ENCODE peak calls at places on chromosomes 1 and 21, in four cellular contexts. One of them, this sample, is unnamed.

GRCh38 chr1:21491483-21492170 is 17.6 kb upstream of the ALPL start:
- DNase-seq in fibroblast of lung: peak
- DNase-seq in keratinocyte: no peak
- DNase-seq in endodermal cell: no peak
- DNase-seq in this sample: no peak

GRCh38 chr1:84772428-84772943 is 82.2 kb upstream of the SSX2IP start:
- DNase-seq in fibroblast of lung: peak
- DNase-seq in keratinocyte: no peak
- DNase-seq in endodermal cell: peak
- DNase-seq in this sample: peak

GRCh38 chr1:20983297-20983889 is 193.3 kb downstream of the EIF4G3 start:
- DNase-seq in fibroblast of lung: no peak
- DNase-seq in keratinocyte: no peak
- DNase-seq in endodermal cell: no peak
- DNase-seq in this sample: no peak

GRCh38 chr1:173255214-173255813 is 48.2 kb upstream of the TNFSF4 start:
- DNase-seq in fibroblast of lung: peak
- DNase-seq in keratinocyte: no peak
- DNase-seq in endodermal cell: peak
- DNase-seq in this sample: peak

GRCh38 chr21:28781602-28782274 is 210.9 kb downstream of the LTN1 start:
- DNase-seq in fibroblast of lung: peak
- DNase-seq in keratinocyte: no peak
- DNase-seq in endodermal cell: no peak
- DNase-seq in this sample: peak

GRCh38 chr1:218480691-218481099 is 135.6 kb downstream of the TGFB2 start:
- DNase-seq in fibroblast of lung: peak
- DNase-seq in keratinocyte: peak
- DNase-seq in endodermal cell: no peak
- DNase-seq in this sample: peak

GRCh38 chr1:92970990-92971689 is 9.9 kb upstream of the DIPK1A start:
- DNase-seq in fibroblast of lung: no peak
- DNase-seq in keratinocyte: no peak
- DNase-seq in endodermal cell: no peak
- DNase-seq in this sample: no peak

GRCh38 chr1:41882068-41882477 is 36.6 kb downstream of the HIVEP3 start:
- DNase-seq in fibroblast of lung: no peak
- DNase-seq in keratinocyte: no peak
- DNase-seq in endodermal cell: no peak
- DNase-seq in this sample: no peak

GRCh38 chr1:43197343-43198127 is 25.4 kb downstream of the CFAP57 start:
- DNase-seq in fibroblast of lung: no peak
- DNase-seq in keratinocyte: no peak
- DNase-seq in endodermal cell: no peak
- DNase-seq in this sample: no peak

GRCh38 chr1:46191033-46191701 is 7.1 kb downstream of the POMGNT1 start:
- DNase-seq in fibroblast of lung: no peak
- DNase-seq in keratinocyte: no peak
- DNase-seq in endodermal cell: no peak
- DNase-seq in this sample: no peak

GRCh38 chr1:231584117-231584516 is 42.5 kb upstream of the DISC1 start:
- DNase-seq in fibroblast of lung: peak
- DNase-seq in keratinocyte: no peak
- DNase-seq in endodermal cell: no peak
- DNase-seq in this sample: peak

GRCh38 chr1:233005703-233006102 is 55.3 kb downstream of the NTPCR start:
- DNase-seq in fibroblast of lung: no peak
- DNase-seq in keratinocyte: no peak
- DNase-seq in endodermal cell: peak
- DNase-seq in this sample: no peak

GRCh38 chr1:3557366-3557765 is 53.9 kb downstream of the MEGF6 start:
- DNase-seq in fibroblast of lung: no peak
- DNase-seq in keratinocyte: no peak
- DNase-seq in endodermal cell: no peak
- DNase-seq in this sample: no peak

GRCh38 chr1:12554521-12555305 is 63.3 kb downstream of the DHRS3 start:
- DNase-seq in fibroblast of lung: no peak
- DNase-seq in keratinocyte: no peak
- DNase-seq in endodermal cell: no peak
- DNase-seq in this sample: no peak

GRCh38 chr1:221630236-221630635 is 111.7 kb downstream of the DUSP10 start:
- DNase-seq in fibroblast of lung: no peak
- DNase-seq in keratinocyte: no peak
- DNase-seq in endodermal cell: peak
- DNase-seq in this sample: no peak

GRCh38 chr1:157994081-157994581 is 686 bp downstream of the KIRREL1 start:
- DNase-seq in fibroblast of lung: no peak
- DNase-seq in keratinocyte: no peak
- DNase-seq in endodermal cell: peak
- DNase-seq in this sample: no peak

GRCh38 chr1:248696261-248696660 is 6.3 kb downstream of the OR14I1 start:
- DNase-seq in fibroblast of lung: no peak
- DNase-seq in keratinocyte: no peak
- DNase-seq in endodermal cell: no peak
- DNase-seq in this sample: no peak

GRCh38 chr1:19452221-19452663 is 33.1 kb downstream of the CAPZB start:
- DNase-seq in fibroblast of lung: peak
- DNase-seq in keratinocyte: no peak
- DNase-seq in endodermal cell: no peak
- DNase-seq in this sample: no peak

GRCh38 chr1:2539312-2539907 is 9.3 kb upstream of the HES5 start:
- DNase-seq in fibroblast of lung: no peak
- DNase-seq in keratinocyte: no peak
- DNase-seq in endodermal cell: peak
- DNase-seq in this sample: no peak

GRCh38 chr1:175731581-175731980 is 11.8 kb downstream of the TNR start:
- DNase-seq in fibroblast of lung: no peak
- DNase-seq in keratinocyte: no peak
- DNase-seq in endodermal cell: no peak
- DNase-seq in this sample: no peak

GRCh38 chr21:41970751-41971653 is 17.2 kb upstream of the C2CD2 start:
- DNase-seq in fibroblast of lung: no peak
- DNase-seq in keratinocyte: no peak
- DNase-seq in endodermal cell: peak
- DNase-seq in this sample: no peak

GRCh38 chr21:42503711-42504110 is 7.7 kb upstream of the RSPH1 start:
- DNase-seq in fibroblast of lung: no peak
- DNase-seq in keratinocyte: no peak
- DNase-seq in endodermal cell: no peak
- DNase-seq in this sample: no peak

GRCh38 chr1:42924249-42925131 is 34.2 kb downstream of the SLC2A1 start:
- DNase-seq in fibroblast of lung: peak
- DNase-seq in keratinocyte: no peak
- DNase-seq in endodermal cell: peak
- DNase-seq in this sample: peak

GRCh38 chr1:16631248-16632043 is 18.1 kb upstream of the NBPF1 start:
- DNase-seq in fibroblast of lung: no peak
- DNase-seq in keratinocyte: no peak
- DNase-seq in endodermal cell: peak
- DNase-seq in this sample: no peak

GRCh38 chr1:210750468-210750867 is 383.5 kb downstream of the KCNH1 start:
- DNase-seq in fibroblast of lung: no peak
- DNase-seq in keratinocyte: no peak
- DNase-seq in endodermal cell: no peak
- DNase-seq in this sample: no peak

GRCh38 chr1:30744060-30744756 is 13.4 kb downstream of the LAPTM5 start:
- DNase-seq in fibroblast of lung: peak
- DNase-seq in keratinocyte: no peak
- DNase-seq in endodermal cell: no peak
- DNase-seq in this sample: peak

GRCh38 chr1:5734414-5734813 is 257.8 kb downstream of the NPHP4 start:
- DNase-seq in fibroblast of lung: no peak
- DNase-seq in keratinocyte: no peak
- DNase-seq in endodermal cell: no peak
- DNase-seq in this sample: no peak

GRCh38 chr1:236888903-236889302 is 93.8 kb downstream of the MTR start:
- DNase-seq in fibroblast of lung: no peak
- DNase-seq in keratinocyte: no peak
- DNase-seq in endodermal cell: no peak
- DNase-seq in this sample: no peak

GRCh38 chr1:200388791-200389190 is 21.0 kb downstream of the ZNF281 start:
- DNase-seq in fibroblast of lung: no peak
- DNase-seq in keratinocyte: no peak
- DNase-seq in endodermal cell: peak
- DNase-seq in this sample: no peak

GRCh38 chr1:97680894-97681293 is 239.9 kb downstream of the DPYD start:
- DNase-seq in fibroblast of lung: no peak
- DNase-seq in keratinocyte: no peak
- DNase-seq in endodermal cell: no peak
- DNase-seq in this sample: no peak

DNA sequence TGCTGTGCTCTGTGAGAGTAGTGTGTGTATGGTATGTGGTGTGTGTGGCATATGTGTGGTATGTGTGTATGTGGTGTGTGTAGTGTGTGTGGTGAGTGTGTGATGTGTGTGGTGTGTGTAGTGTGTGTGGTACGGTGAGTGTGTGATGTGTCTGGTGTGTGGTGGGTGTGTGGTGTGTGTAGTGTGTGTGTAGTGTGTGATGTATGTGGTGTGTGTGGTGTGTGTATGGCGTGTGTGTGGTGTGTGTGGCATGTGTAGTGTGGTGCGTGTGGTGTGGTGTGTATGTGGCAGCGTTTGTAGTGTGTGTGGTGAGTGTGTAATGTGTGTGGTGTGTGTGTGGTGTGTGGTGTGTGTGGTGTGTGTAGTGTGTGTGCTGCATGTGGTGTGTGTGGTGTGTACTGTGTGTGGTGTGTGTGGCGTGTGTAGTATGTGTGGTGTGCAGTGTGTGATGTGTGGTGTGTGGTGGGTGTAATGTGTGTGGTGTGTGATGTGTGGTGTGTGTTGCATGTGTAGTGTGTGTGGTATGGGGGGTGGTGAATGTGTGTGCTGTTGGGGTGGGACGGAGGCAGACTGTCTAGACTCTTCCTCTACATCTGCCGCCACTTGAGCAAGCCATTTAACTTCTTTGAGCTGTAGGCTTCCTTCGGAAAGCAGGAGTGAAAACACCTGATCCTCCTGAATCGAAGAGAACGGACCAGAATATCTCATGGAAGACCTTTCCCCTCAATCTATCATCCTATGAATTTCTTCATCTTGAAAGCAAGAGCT is 33.5 kb downstream of the GPA33 start:
- DNase-seq in fibroblast of lung: no peak
- DNase-seq in keratinocyte: no peak
- DNase-seq in endodermal cell: no peak
- DNase-seq in this sample: no peak
- H3K9ac ChIP-seq in fibroblast of lung: no peak
- H3K9ac ChIP-seq in keratinocyte: no peak
- H3K9ac ChIP-seq in endodermal cell: no peak
- H3K9ac ChIP-seq in this sample: no peak

DNA sequence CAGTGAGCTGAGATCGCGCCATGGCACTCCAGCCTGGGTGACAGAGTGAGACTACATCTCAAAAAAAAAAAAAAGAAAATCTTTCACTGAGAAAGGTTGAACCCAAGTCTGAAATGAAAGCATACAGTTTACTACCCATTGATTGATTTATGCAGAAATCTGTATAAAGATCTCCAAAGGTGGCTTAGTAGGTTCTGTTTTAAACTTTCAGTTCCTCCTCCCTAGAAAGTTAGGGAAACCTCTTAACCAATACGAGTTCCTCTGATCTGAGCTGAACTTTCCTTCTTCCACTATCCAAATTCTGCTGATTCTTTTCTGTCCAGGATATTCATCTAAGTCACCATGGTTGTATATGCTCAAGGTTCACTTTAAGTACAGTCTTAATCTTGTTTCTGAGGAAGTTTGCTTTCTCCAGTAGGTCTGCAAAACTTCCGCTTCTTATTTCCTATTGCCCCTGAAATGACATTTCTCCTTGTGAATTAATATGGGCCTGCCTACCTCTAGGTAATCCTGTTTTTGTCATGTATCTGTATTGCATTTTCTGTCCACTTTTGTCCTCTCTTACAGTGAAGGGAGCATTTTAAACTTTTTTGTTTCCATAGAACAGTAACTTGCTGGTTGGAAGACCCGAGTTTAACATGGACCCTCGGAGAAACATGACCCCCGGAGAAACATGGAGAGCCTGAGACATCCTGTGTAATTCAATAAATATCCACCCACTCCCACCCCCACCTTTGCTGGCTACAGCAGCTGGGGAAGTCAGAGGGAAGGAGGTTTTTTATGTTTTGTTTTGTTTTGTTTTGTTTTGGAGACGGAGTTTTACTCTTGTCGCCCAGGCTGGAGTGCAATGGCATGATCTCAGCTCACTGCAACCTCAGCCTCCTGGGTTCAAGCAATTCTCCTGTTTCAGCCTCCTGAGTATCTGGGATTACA is 16.7 kb upstream of the TUT4 start:
- DNase-seq in fibroblast of lung: no peak
- DNase-seq in keratinocyte: no peak
- DNase-seq in endodermal cell: no peak
- DNase-seq in this sample: no peak
- H3K9ac ChIP-seq in fibroblast of lung: no peak
- H3K9ac ChIP-seq in keratinocyte: no peak
- H3K9ac ChIP-seq in endodermal cell: no peak
- H3K9ac ChIP-seq in this sample: no peak

GRCh38 chr1:26861889-26862371 is 1.0 kb upstream of the SFN start:
- DNase-seq in fibroblast of lung: no peak
- DNase-seq in keratinocyte: no peak
- DNase-seq in endodermal cell: no peak
- DNase-seq in this sample: peak
- H3K9ac ChIP-seq in fibroblast of lung: no peak
- H3K9ac ChIP-seq in keratinocyte: peak
- H3K9ac ChIP-seq in endodermal cell: no peak
- H3K9ac ChIP-seq in this sample: peak

GRCh38 chr1:56644941-56645662 is at the start of gene PRKAA2:
- DNase-seq in fibroblast of lung: peak
- DNase-seq in keratinocyte: no peak
- DNase-seq in endodermal cell: peak
- DNase-seq in this sample: peak
- H3K9ac ChIP-seq in fibroblast of lung: peak
- H3K9ac ChIP-seq in keratinocyte: peak
- H3K9ac ChIP-seq in endodermal cell: peak
- H3K9ac ChIP-seq in this sample: no peak